ENCODE peak calls at places on chromosomes 5 and 9, in five cellular contexts. Y is NCI-H1417 treated with DMSO at 0.1 percent for 48 hours, B is activated T-cell treated with anti-CD3 and anti-CD28 coated beads for 1 hour, A is small intestine, E is MCF 10A. I is an unnamed sample.

GRCh38 chr9:128160603-128160987 is 530 bp downstream of the BBLN start:
- DNase-seq in Y (no peak), B (peak), A (no peak), E (no peak), I (no peak)

GRCh38 chr5:100800552-100800951 is 102.5 kb downstream of the ST8SIA4 start:
- DNase-seq in Y (no peak), B (no peak), A (no peak), E (no peak), I (no peak)

GRCh38 chr9:32502459-32502858 is 23.5 kb downstream of the RIGI start:
- DNase-seq in Y (no peak), B (no peak), A (no peak), E (peak), I (no peak)

GRCh38 chr5:127098246-127098645 is 24.9 kb upstream of the C5orf63 start:
- DNase-seq in Y (no peak), B (no peak), A (no peak), E (no peak), I (no peak)

GRCh38 chr5:7415123-7415522 is 19.2 kb downstream of the ADCY2 start:
- DNase-seq in Y (no peak), B (no peak), A (no peak), E (no peak), I (no peak)

GRCh38 chr9:126719677-126720435 is 85.0 kb upstream of the ZBTB43 start:
- DNase-seq in Y (peak), B (peak), A (peak), E (peak), I (no peak)

GRCh38 chr5:95861858-95862561 is 39.5 kb upstream of the GLRX start:
- DNase-seq in Y (no peak), B (no peak), A (peak), E (peak), I (no peak)

GRCh38 chr5:75367401-75367800 is 30.4 kb downstream of the HMGCR start:
- DNase-seq in Y (no peak), B (no peak), A (no peak), E (no peak), I (no peak)

GRCh38 chr9:136926154-136926704 is 18.3 kb downstream of the FBXW5 start:
- DNase-seq in Y (no peak), B (no peak), A (no peak), E (no peak), I (no peak)

GRCh38 chr9:74333633-74334032 is 163.5 kb upstream of the RORB start:
- DNase-seq in Y (no peak), B (no peak), A (no peak), E (no peak), I (no peak)

GRCh38 chr5:167797933-167798332 is 493.5 kb upstream of the WWC1 start:
- DNase-seq in Y (no peak), B (no peak), A (no peak), E (no peak), I (no peak)

GRCh38 chr5:1522601-1523479 is 920 bp downstream of the LPCAT1 start:
- DNase-seq in Y (no peak), B (no peak), A (peak), E (no peak), I (no peak)

GRCh38 chr9:107173422-107174180 is 109.5 kb upstream of the RAD23B start:
- DNase-seq in Y (no peak), B (no peak), A (no peak), E (peak), I (no peak)

GRCh38 chr5:95858023-95858461 is 35.5 kb upstream of the GLRX start:
- DNase-seq in Y (no peak), B (no peak), A (no peak), E (peak), I (no peak)

GRCh38 chr9:121324755-121325154 is 45.3 kb downstream of the STOM start:
- DNase-seq in Y (no peak), B (no peak), A (no peak), E (no peak), I (no peak)

GRCh38 chr9:128153117-128153946 is 4.1 kb downstream of the LCN2 start:
- DNase-seq in Y (no peak), B (no peak), A (no peak), E (no peak), I (no peak)

GRCh38 chr9:98178874-98179850 is 13.3 kb downstream of the CORO2A start:
- DNase-seq in Y (no peak), B (no peak), A (no peak), E (no peak), I (no peak)

GRCh38 chr9:75889977-75890540 is 414 bp upstream of the PCSK5 start:
- DNase-seq in Y (no peak), B (no peak), A (peak), E (peak), I (no peak)

GRCh38 chr9:123073991-123074422 is 40.5 kb downstream of the GPR21 start:
- DNase-seq in Y (no peak), B (no peak), A (no peak), E (no peak), I (no peak)

GRCh38 chr5:130290219-130290618 is 386.0 kb downstream of the CHSY3 start:
- DNase-seq in Y (no peak), B (no peak), A (no peak), E (peak), I (no peak)

GRCh38 chr9:93658184-93658925 is 82.0 kb downstream of the PHF2 start:
- DNase-seq in Y (no peak), B (no peak), A (no peak), E (no peak), I (no peak)

GRCh38 chr9:34484678-34485077 is 26.1 kb downstream of the DNAI1 start:
- DNase-seq in Y (no peak), B (no peak), A (no peak), E (no peak), I (no peak)

GRCh38 chr5:169273881-169274280 is 27.1 kb downstream of the SLIT3 start:
- DNase-seq in Y (no peak), B (no peak), A (no peak), E (no peak), I (no peak)

GRCh38 chr9:125376261-125377226 is 114.9 kb downstream of the GAPVD1 start:
- DNase-seq in Y (no peak), B (no peak), A (no peak), E (no peak), I (no peak)

GRCh38 chr5:158074992-158075769 is 216.2 kb upstream of the CLINT1 start:
- DNase-seq in Y (peak), B (peak), A (peak), E (peak), I (peak)

GRCh38 chr5:127229185-127229889 is 61.3 kb upstream of the MEGF10 start:
- DNase-seq in Y (no peak), B (peak), A (peak), E (no peak), I (no peak)

GRCh38 chr9:112531666-112532282 is 45.1 kb downstream of the KIAA1958 start:
- DNase-seq in Y (no peak), B (no peak), A (peak), E (no peak), I (no peak)

GRCh38 chr5:75156585-75156984 is 80.1 kb downstream of the ANKRD31 start:
- DNase-seq in Y (no peak), B (no peak), A (peak), E (peak), I (no peak)

GRCh38 chr5:67303356-67303755 is 106.8 kb upstream of the CD180 start:
- DNase-seq in Y (no peak), B (no peak), A (no peak), E (peak), I (no peak)

GRCh38 chr5:160542840-160543239 is 121.2 kb downstream of the PTTG1 start:
- DNase-seq in Y (no peak), B (no peak), A (no peak), E (no peak), I (no peak)

GRCh38 chr9:91301161-91301560 is 60.6 kb downstream of the AUH start:
- DNase-seq in Y (no peak), B (no peak), A (no peak), E (peak), I (no peak)

GRCh38 chr5:124536333-124536732 is 210.1 kb downstream of the ZNF608 start:
- DNase-seq in Y (no peak), B (no peak), A (no peak), E (no peak), I (no peak)

GRCh38 chr5:67301285-67301904 is 104.8 kb upstream of the CD180 start:
- DNase-seq in Y (no peak), B (no peak), A (no peak), E (peak), I (no peak)

GRCh38 chr5:350355-350754 is 28.8 kb downstream of the AHRR start:
- DNase-seq in Y (no peak), B (no peak), A (no peak), E (peak), I (no peak)

GRCh38 chr9:18379073-18379811 is 94.7 kb upstream of the ADAMTSL1 start:
- DNase-seq in Y (no peak), B (no peak), A (no peak), E (peak), I (no peak)

GRCh38 chr5:154513669-154514084 is 35.6 kb upstream of the HAND1 start:
- DNase-seq in Y (no peak), B (no peak), A (no peak), E (peak), I (no peak)

GRCh38 chr5:173590436-173591299 is 25.8 kb downstream of the BOD1 start:
- DNase-seq in Y (no peak), B (no peak), A (no peak), E (no peak), I (no peak)

GRCh38 chr5:90558344-90559192 is at the start of gene ADGRV1:
- DNase-seq in Y (no peak), B (no peak), A (peak), E (peak), I (peak)